ENCODE peak calls at places on chromosomes 13 and 19, in six cellular contexts. R is prostate gland, W is vagina, N is breast epithelium, F is stomach, G is GM12878. S is an unnamed sample.

GRCh38 chr13:21123956-21124355 is 52.4 kb downstream of the SKA3 start:
- DNase-seq in F (no peak), N (no peak), W (no peak), G (no peak), R (no peak), S (no peak)

GRCh38 chr19:7478173-7478842 is 10.5 kb downstream of the PEX11G start:
- DNase-seq in W (no peak), G (no peak), F (no peak), N (peak; percentile 54), R (no peak), S (no peak)

GRCh38 chr19:31294189-31294588 is 55.0 kb downstream of the TSHZ3 start:
- DNase-seq in N (no peak), G (no peak), R (no peak), W (no peak), F (no peak), S (no peak)

GRCh38 chr13:100987993-100988392 is 313.4 kb upstream of the TMTC4 start:
- DNase-seq in G (no peak), N (no peak), R (no peak), W (no peak), F (no peak), S (no peak)

GRCh38 chr19:29188704-29189375 is 24.1 kb downstream of the UQCRFS1 start:
- DNase-seq in R (no peak), F (no peak), W (no peak), N (no peak), G (no peak), S (no peak)

GRCh38 chr19:40231544-40232424 is 5.3 kb upstream of the CCNP start:
- DNase-seq in N (no peak), R (no peak), W (no peak), F (no peak), G (no peak), S (no peak)

GRCh38 chr13:84994582-84994981 is 804.6 kb downstream of the SLITRK6 start:
- DNase-seq in F (no peak), W (no peak), G (no peak), N (no peak), R (no peak), S (no peak)

GRCh38 chr13:89294115-89294867 is 1623.1 kb downstream of the SLITRK5 start:
- DNase-seq in F (no peak), G (no peak), N (no peak), R (no peak), W (no peak), S (no peak)

GRCh38 chr13:48304132-48304876 is 753 bp downstream of the RB1 start:
- DNase-seq in R (peak; percentile 50), N (peak; percentile 32), G (peak; percentile 92), W (no peak), F (peak; percentile 34), S (no peak)

GRCh38 chr13:32261567-32261966 is 53.6 kb downstream of the ZAR1L start:
- DNase-seq in W (peak; percentile 96), R (peak; percentile 30), N (no peak), F (peak; percentile 41), G (no peak), S (no peak)

GRCh38 chr19:12880551-12881171 is 588 bp downstream of the DNASE2 start:
- DNase-seq in F (peak; percentile 40), W (no peak), R (no peak), N (no peak), G (no peak), S (no peak)

GRCh38 chr13:72565893-72566292 is 161.5 kb downstream of the MZT1 start:
- DNase-seq in G (no peak), N (no peak), W (no peak), F (no peak), R (no peak), S (peak; percentile 17)

GRCh38 chr13:25249001-25249543 is 38.2 kb downstream of the MTMR6 start:
- DNase-seq in R (no peak), W (no peak), G (peak; percentile 17), F (no peak), N (no peak), S (peak; percentile 63)

GRCh38 chr13:29508130-29508873 is 87.2 kb downstream of the SLC7A1 start:
- DNase-seq in N (peak; percentile 80), R (peak; percentile 84), G (no peak), F (peak; percentile 90), W (no peak), S (peak; percentile 76)

GRCh38 chr19:41624515-41624914 is 2.4 kb downstream of the CEACAM4 start:
- DNase-seq in G (no peak), W (peak; percentile 37), N (no peak), R (no peak), F (no peak), S (no peak)

GRCh38 chr19:41626877-41627276 is at the start of gene CEACAM4:
- DNase-seq in N (no peak), F (peak; percentile 40), W (peak; percentile 47), R (no peak), G (no peak), S (peak; percentile 76)

GRCh38 chr19:41627966-41628675 is 1.2 kb upstream of the CEACAM4 start:
- DNase-seq in R (no peak), G (no peak), W (peak; percentile 67), F (no peak), N (no peak), S (no peak)

GRCh38 chr19:41623360-41623759 is 3.5 kb downstream of the CEACAM4 start:
- DNase-seq in G (no peak), N (no peak), F (no peak), R (no peak), W (peak; percentile 6), S (peak; percentile 60)

GRCh38 chr19:41626278-41626677 is 596 bp downstream of the CEACAM4 start:
- DNase-seq in G (no peak), W (peak; percentile 11), R (no peak), F (no peak), N (no peak), S (no peak)
- TF ChIP-seq POLR2AphosphoS5 in G (no peak), W (no peak), R (no peak), F (no peak), N (no peak), S (no peak)

GRCh38 chr13:109672545-109672944 is 113.8 kb downstream of the IRS2 start:
- DNase-seq in R (no peak), W (no peak), G (no peak), F (no peak), N (no peak), S (no peak)

GRCh38 chr13:109669956-109670355 is 116.4 kb downstream of the IRS2 start:
- DNase-seq in W (no peak), R (no peak), G (no peak), F (no peak), N (no peak), S (no peak)

GRCh38 chr13:109670776-109671175 is 115.6 kb downstream of the IRS2 start:
- DNase-seq in W (no peak), G (no peak), R (no peak), F (no peak), N (no peak), S (no peak)

GRCh38 chr13:109673477-109673876 is 112.9 kb downstream of the IRS2 start:
- DNase-seq in R (no peak), W (no peak), G (no peak), F (no peak), N (no peak), S (no peak)

DNA sequence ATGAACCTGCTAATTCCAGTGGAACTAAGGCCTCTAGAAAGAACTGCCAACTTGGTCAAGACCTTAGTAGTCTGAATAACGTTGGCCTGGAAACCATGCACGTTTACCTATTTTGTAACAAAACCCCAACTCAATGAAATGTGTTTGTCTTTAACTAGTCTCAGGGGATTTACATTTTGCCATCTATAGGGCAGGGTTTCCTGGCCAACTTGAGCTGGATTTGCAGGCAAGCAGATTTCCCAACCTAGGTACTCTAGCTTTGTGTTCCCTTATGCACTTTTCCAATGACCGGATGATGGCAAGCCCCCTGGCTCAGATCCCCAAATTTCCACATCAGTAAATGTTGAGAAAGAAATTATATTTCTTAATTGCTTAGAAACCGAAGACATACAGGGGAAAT is 114.5 kb downstream of the IRS2 start:
- DNase-seq in W (no peak), R (no peak), F (no peak), G (no peak), N (no peak), S (no peak)
- H3K27ac ChIP-seq in W (no peak overlapping the region), R (no peak overlapping the region), F (no peak overlapping the region), G (no peak overlapping the region), N (no peak overlapping the region), S (peak overlapping the region; percentile 30)

GRCh38 chr19:38373907-38374331 is 452 bp upstream of the PSMD8 start:
- DNase-seq in W (no peak), N (no peak), F (no peak), G (no peak), R (no peak), S (no peak)
- H3K4me3 ChIP-seq in W (peak overlapping the region; percentile 92), N (peak overlapping the region; percentile 90), F (peak overlapping the region; percentile 87), G (peak overlapping the region; percentile 62), R (peak overlapping the region; percentile 75), S (peak overlapping the region; percentile 35)

DNA sequence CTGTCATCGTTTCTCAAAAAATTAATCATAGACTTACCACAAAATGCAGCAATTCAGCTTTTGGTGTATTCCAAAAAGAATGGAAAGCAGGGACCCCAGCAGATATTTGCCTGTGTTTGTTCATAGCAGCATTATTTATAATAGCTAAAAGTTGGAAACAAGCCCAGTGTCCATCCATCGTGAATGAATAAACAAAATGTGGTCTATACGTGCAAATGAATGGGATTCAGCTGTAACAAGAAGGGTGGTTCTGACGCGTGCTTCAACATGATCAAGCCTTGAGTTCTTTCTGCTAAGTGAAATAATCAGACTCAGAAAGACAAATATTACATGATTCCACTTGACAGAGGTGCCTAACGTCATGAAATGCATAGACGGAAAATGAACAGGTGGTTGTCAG is 36.4 kb downstream of the PSG11 start:
- DNase-seq in F (no peak), N (no peak), G (no peak), R (no peak), W (no peak), S (no peak)
- TF ChIP-seq POLR2AphosphoS5 in F (no peak), N (no peak), G (no peak), R (no peak), W (no peak), S (no peak)

GRCh38 chr13:43058836-43059235 is 35.5 kb downstream of the DNAJC15 start:
- DNase-seq in F (no peak), N (no peak), R (no peak), G (no peak), W (no peak), S (no peak)

GRCh38 chr13:43054803-43055802 is 31.7 kb downstream of the DNAJC15 start:
- DNase-seq in N (no peak), F (no peak), R (peak; percentile 18), G (no peak), W (no peak), S (no peak)

GRCh38 chr13:43061496-43062280 is 38.3 kb downstream of the DNAJC15 start:
- DNase-seq in F (no peak), R (no peak), G (no peak), W (no peak), N (no peak), S (no peak)

GRCh38 chr13:43058318-43058674 is 34.9 kb downstream of the DNAJC15 start:
- DNase-seq in N (no peak), R (no peak), F (no peak), W (no peak), G (no peak), S (no peak)

GRCh38 chr13:43057653-43058317 is 34.4 kb downstream of the DNAJC15 start:
- DNase-seq in G (no peak), W (no peak), R (no peak), F (no peak), N (no peak), S (no peak)
- H3K27ac ChIP-seq in G (peak overlapping the region; percentile 33), W (peak overlapping the region; percentile 30), R (no peak overlapping the region), F (peak overlapping the region; percentile 61), N (no peak overlapping the region), S (no peak overlapping the region)

GRCh38 chr13:103303078-103303651 is 236.9 kb upstream of the SLC10A2 start:
- DNase-seq in F (no peak), N (no peak), R (no peak), W (no peak), G (no peak), S (no peak)
- H3K4me3 ChIP-seq in F (no peak overlapping the region), N (no peak overlapping the region), R (no peak overlapping the region), W (no peak overlapping the region), G (no peak overlapping the region), S (no peak overlapping the region)

GRCh38 chr19:3132971-3133792 is 2.7 kb upstream of the GNA15 start:
- DNase-seq in N (no peak), F (no peak), G (peak; percentile 85), R (peak; percentile 53), W (no peak), S (peak; percentile 95)
- TF ChIP-seq POLR2AphosphoS5 in N (no peak), F (no peak), G (no peak), R (peak; percentile 56), W (peak; percentile 54), S (peak; percentile 96)